ENCODE peak calls at places on chromosomes 3 and 15, in six cellular contexts. K is heart left ventricle, U is IMR-90, Y is foreskin fibroblast, V is fibroblast of pulmonary artery, R is astrocyte of the spinal cord. Q is an unnamed sample.

GRCh38 chr15:78761891-78762385 is 49.3 kb downstream of the ADAMTS7 start:
- DNase-seq in R (no peak), U (no peak), K (no peak), Y (no peak), V (no peak), Q (no peak)

GRCh38 chr15:69593981-69594966 is 141.7 kb downstream of the RPLP1 start:
- DNase-seq in V (peak), K (peak), R (peak), Y (no peak), U (peak), Q (peak)

GRCh38 chr3:148136816-148137215 is 560.9 kb upstream of the AGTR1 start:
- DNase-seq in V (no peak), K (no peak), Y (peak), U (no peak), R (no peak), Q (no peak)

GRCh38 chr3:120418866-120419490 is 31.8 kb downstream of the FSTL1 start:
- DNase-seq in U (no peak), V (peak), K (peak), Y (peak), R (no peak), Q (peak)

GRCh38 chr3:177300039-177300833 is 103.0 kb upstream of the TBL1XR1 start:
- DNase-seq in U (peak), V (peak), K (peak), R (peak), Y (peak), Q (peak)

GRCh38 chr15:77557178-77557960 is 75.3 kb downstream of the LINGO1 start:
- DNase-seq in V (no peak), U (no peak), R (no peak), K (no peak), Y (no peak), Q (no peak)

GRCh38 chr15:64558460-64559179 is 98.2 kb downstream of the ZNF609 start:
- DNase-seq in K (no peak), V (no peak), R (no peak), U (peak), Y (no peak), Q (no peak)

GRCh38 chr15:29312387-29312786 is 42.8 kb upstream of the NSMCE3 start:
- DNase-seq in U (peak), Y (peak), K (no peak), R (peak), V (peak), Q (peak)

GRCh38 chr3:119314821-119315220 is 20.6 kb downstream of the ARHGAP31 start:
- DNase-seq in V (peak), Y (no peak), K (no peak), U (no peak), R (no peak), Q (no peak)

GRCh38 chr3:172357850-172358754 is 90.2 kb downstream of the GHSR start:
- DNase-seq in K (no peak), V (no peak), U (peak), R (no peak), Y (peak), Q (peak)

GRCh38 chr3:13077431-13078157 is 4.4 kb upstream of the IQSEC1 start:
- DNase-seq in Y (peak), V (no peak), U (no peak), R (no peak), K (peak), Q (no peak)

GRCh38 chr3:101865751-101866509 is 16.6 kb downstream of the NFKBIZ start:
- DNase-seq in K (no peak), V (no peak), U (peak), R (no peak), Y (peak), Q (peak)

DNA sequence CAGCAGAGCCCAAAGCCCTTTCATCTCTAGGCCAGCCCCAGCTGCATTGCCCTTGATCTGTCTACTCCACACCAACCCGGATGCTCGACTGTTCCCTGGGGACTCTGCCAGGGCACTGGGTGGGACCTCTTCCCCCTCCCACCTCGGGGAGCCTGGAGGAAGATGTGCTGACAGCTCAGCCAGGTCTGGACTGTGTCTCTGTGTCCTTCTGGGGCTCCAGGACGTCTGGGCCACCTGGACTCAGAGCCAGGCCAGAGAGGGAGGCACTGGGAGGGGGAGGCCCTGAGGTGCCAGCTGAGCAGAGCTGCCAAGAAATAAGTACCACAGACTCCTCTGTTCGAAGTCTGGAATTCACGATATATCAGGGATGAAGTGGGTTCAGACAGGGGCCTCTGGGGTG is 5.8 kb upstream of the HCN4 start:
- DNase-seq in Y (no peak), U (no peak), R (no peak), V (no peak), K (peak), Q (no peak)
- H3K4me3 ChIP-seq in Y (no peak), U (no peak), R (no peak), V (no peak), K (no peak), Q (no peak)

GRCh38 chr3:26484140-26484539 is 138.4 kb upstream of the LRRC3B start:
- DNase-seq in Y (no peak), R (no peak), V (no peak), U (no peak), K (no peak), Q (no peak)
- TF ChIP-seq CTCF in Y (no peak), R (no peak), V (no peak), U (no peak), K (no peak), Q (no peak)

DNA sequence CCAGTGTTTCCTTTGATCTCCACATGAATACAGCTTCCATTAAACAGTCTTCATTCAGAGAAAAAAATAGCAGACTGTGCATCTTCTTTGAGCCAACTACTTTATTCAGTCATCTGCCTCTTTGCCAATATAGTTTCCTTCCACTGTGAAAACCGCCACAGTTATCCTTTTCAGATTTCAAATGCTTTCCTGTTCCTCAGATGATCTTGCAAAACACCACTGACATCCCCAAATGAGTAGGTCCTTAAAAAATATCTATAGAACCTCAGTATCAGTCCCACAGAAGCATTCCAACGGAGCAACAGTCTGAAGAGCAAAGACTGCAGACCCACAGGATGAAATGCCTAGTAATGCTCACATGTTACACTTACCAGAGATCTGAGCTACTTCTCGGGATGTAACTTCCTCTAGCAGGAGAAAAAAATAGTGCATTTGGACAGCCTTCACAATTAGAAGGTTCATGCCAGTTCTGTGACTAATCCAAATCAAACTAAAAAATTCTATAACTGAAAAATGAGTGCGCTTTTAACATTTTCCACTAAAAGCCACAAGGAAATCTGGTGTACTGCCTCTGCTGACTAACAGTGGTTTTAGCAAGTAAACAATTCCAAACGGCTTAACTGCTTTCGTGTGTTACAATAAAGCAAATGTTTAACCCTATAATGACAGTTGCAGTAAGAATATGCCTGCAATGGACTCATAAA is at the start of gene ANKRD28:
- DNase-seq in K (no peak), V (peak), U (peak), Y (peak), R (peak), Q (peak)
- H3K4me3 ChIP-seq in K (peak), V (peak), U (peak), Y (peak), R (peak), Q (peak)

DNA sequence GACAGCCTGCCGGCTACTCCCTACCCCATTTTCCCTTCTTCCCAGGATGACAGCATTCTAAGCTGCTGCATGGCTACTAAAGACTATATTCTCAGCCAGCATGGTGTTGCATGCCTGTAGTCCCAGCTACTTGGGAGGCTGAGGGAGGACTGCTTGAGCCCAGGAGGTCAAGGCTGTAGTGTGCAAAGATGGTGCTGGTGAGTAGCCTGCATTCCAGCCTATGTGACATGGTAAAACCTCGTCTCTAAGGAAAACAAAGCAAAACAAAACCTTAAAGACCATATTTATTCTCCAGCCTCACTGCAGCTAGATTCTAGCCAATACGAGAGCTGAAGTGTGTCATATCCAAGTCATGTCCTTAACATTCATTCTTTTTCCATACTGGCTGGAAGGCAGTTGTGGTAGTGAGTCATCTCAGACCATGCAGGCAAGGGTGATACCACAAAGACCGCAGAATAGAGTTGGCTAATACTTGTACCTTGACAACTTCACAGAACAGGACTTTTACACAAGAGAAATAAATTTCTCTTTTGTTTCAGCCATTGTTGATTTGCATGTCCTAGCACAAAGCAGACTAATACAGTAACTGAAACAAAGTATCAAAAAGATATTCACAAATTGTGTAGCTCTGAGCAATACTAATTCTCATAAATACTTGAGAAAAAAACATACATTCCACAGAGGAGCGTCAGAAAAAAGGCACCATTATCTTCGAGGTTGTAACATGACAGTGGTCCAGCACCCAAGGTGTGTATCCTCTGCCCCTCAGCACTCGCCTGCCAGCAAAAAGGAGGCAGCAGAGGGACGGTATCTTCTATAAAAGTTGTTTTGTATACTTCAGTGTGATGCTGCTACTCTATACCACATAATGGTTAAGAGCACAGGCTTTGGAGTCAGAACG is 14.8 kb downstream of the PBRM1 start:
- DNase-seq in U (peak), Y (peak), K (no peak), V (peak), R (peak), Q (peak)
- TF ChIP-seq CTCF in U (peak), Y (no peak), K (no peak), V (no peak), R (no peak), Q (no peak)

DNA sequence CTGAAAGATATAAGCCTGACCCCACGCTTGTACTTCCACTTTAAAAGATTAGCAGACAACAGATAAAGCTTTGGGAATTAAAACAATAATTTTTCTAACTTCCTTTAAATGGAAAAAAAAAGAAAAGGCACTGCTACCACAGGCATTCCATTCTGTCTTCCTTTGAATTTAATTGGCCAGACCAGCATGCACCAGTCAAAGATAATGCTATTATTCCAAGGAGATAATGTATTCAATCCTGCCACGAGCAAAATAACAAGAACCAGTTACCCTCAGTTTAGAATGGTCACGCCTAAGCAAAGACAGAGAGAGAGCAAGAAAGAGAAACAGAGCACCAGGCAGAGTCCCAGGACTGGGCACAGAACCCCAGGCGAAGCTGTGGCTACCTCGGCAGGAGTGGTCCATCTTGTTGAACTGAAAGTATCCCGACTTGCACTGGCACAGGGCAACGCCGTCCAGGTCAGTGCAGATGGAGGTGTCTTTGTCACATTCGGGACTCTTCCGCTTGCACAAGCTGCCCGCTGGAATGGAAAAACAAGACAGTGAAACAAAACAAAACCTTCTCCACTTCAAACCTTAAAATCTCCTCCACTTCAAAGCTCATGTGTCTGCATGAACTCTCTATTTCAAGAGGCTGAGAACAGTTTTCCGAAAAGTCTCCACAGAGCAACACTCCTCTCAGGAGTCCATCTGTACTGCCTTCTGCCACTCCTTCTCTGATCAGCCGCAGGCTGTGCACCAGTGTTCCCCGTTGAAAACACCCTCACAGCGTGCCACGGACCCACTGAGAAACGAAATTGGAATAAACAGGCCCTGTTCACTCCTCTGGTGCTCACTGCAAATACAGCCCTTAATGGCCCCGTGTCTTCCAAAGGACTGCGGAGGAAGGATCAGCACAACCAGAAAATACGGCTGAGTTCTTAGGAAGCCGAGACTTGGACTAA is 58.2 kb downstream of the HEG1 start:
- DNase-seq in R (no peak), V (no peak), K (no peak), Y (no peak), U (no peak), Q (no peak)
- H3K4me3 ChIP-seq in R (no peak), V (no peak), K (no peak), Y (no peak), U (no peak), Q (no peak)

DNA sequence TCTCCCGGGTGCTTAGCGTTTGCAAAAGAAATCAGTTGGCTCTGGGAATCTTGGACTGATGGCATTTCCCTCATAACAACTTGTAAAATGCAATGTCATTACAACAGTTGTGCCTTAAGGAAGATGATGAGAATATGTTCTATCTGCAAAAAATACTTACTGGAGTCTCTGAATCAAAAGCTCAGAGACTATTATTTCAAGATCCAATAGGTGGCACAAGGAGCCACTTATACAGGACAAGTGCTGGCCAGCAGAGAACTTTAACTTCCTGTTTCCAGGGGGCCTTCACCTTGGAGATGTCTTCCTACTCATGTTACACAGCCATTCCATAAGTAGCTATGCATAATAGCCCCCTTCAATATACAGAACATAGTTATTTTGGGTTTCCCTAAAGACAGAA is 8.9 kb upstream of the RPS27L start:
- DNase-seq in K (no peak), U (no peak), R (no peak), Y (no peak), V (peak), Q (peak)
- TF ChIP-seq CTCF in K (no peak), U (peak), R (no peak), Y (no peak), V (peak), Q (peak)

Q was measured in choroid plexus epithelial cell.